ENCODE peak calls at places on chromosomes 13 and 19, in five cellular contexts. One of them, this sample, is unnamed.

GRCh38 chr13:43057653-43058317 is 34.4 kb downstream of the DNAJC15 start:
- DNase-seq in myocyte: no peak
- DNase-seq in amygdala: no peak
- DNase-seq in cardiac muscle cell: peak
- DNase-seq in astrocyte of the spinal cord: peak
- DNase-seq in this sample: peak

GRCh38 chr19:48090281-48090802 is 20.3 kb downstream of the PLA2G4C start:
- DNase-seq in myocyte: no peak
- DNase-seq in amygdala: no peak
- DNase-seq in cardiac muscle cell: no peak
- DNase-seq in astrocyte of the spinal cord: no peak
- DNase-seq in this sample: no peak

GRCh38 chr19:6220385-6221191 is 59.2 kb downstream of the MLLT1 start:
- DNase-seq in amygdala: no peak
- DNase-seq in cardiac muscle cell: peak
- DNase-seq in myocyte: no peak
- DNase-seq in astrocyte of the spinal cord: no peak
- DNase-seq in this sample: no peak

GRCh38 chr13:23466144-23467002 is 32.9 kb upstream of the SACS start:
- DNase-seq in myocyte: peak
- DNase-seq in astrocyte of the spinal cord: peak
- DNase-seq in amygdala: peak
- DNase-seq in cardiac muscle cell: peak
- DNase-seq in this sample: peak

GRCh38 chr13:57629821-57630235 is 1.7 kb upstream of the PCDH17 start:
- DNase-seq in cardiac muscle cell: peak
- DNase-seq in amygdala: peak
- DNase-seq in astrocyte of the spinal cord: peak
- DNase-seq in myocyte: no peak
- DNase-seq in this sample: no peak

GRCh38 chr19:47210689-47211316 is 20.2 kb downstream of the BBC3 start:
- DNase-seq in astrocyte of the spinal cord: peak
- DNase-seq in cardiac muscle cell: peak
- DNase-seq in amygdala: peak
- DNase-seq in myocyte: peak
- DNase-seq in this sample: peak

GRCh38 chr19:45508681-45508930 is 1.3 kb downstream of the VASP start:
- DNase-seq in myocyte: no peak
- DNase-seq in amygdala: no peak
- DNase-seq in astrocyte of the spinal cord: no peak
- DNase-seq in cardiac muscle cell: peak
- DNase-seq in this sample: no peak

GRCh38 chr19:30669329-30670010 is 297.3 kb downstream of the ZNF536 start:
- DNase-seq in myocyte: peak
- DNase-seq in astrocyte of the spinal cord: peak
- DNase-seq in amygdala: peak
- DNase-seq in cardiac muscle cell: peak
- DNase-seq in this sample: peak

GRCh38 chr13:46607768-46608553 is 55.0 kb downstream of the LRCH1 start:
- DNase-seq in astrocyte of the spinal cord: no peak
- DNase-seq in amygdala: no peak
- DNase-seq in myocyte: no peak
- DNase-seq in cardiac muscle cell: no peak
- DNase-seq in this sample: no peak